ENCODE peak calls at places on chromosomes 3 and 15, in four cellular contexts. K is heart left ventricle, P is transverse colon, Q is upper lobe of left lung. C is an unnamed sample.

GRCh38 chr15:35618260-35619188 is 72.6 kb upstream of the DPH6 start:
- DNase-seq in K (no peak), P (no peak), Q (no peak), C (no peak)

GRCh38 chr3:131303848-131304247 is 77.7 kb upstream of the NUDT16 start:
- DNase-seq in K (no peak), P (no peak), Q (no peak), C (no peak)

GRCh38 chr15:40456299-40456712 is 14.5 kb upstream of the CHST14 start:
- DNase-seq in K (no peak), P (no peak), Q (no peak), C (peak; percentile 67)

GRCh38 chr3:39277893-39278615 is 1.8 kb downstream of the CX3CR1 start:
- DNase-seq in K (no peak), P (no peak), Q (no peak), C (no peak)

GRCh38 chr3:17505856-17506255 is 236.6 kb downstream of the TBC1D5 start:
- DNase-seq in K (no peak), P (no peak), Q (no peak), C (no peak)

GRCh38 chr3:81684739-81685395 is 76.6 kb downstream of the GBE1 start:
- DNase-seq in K (no peak), P (no peak), Q (no peak), C (no peak)

GRCh38 chr15:68542771-68543544 is 35.8 kb upstream of the CORO2B start:
- DNase-seq in K (no peak), P (no peak), Q (no peak), C (no peak)

GRCh38 chr3:134065252-134065651 is 35.5 kb upstream of the SLCO2A1 start:
- DNase-seq in K (no peak), P (no peak), Q (no peak), C (no peak)

DNA sequence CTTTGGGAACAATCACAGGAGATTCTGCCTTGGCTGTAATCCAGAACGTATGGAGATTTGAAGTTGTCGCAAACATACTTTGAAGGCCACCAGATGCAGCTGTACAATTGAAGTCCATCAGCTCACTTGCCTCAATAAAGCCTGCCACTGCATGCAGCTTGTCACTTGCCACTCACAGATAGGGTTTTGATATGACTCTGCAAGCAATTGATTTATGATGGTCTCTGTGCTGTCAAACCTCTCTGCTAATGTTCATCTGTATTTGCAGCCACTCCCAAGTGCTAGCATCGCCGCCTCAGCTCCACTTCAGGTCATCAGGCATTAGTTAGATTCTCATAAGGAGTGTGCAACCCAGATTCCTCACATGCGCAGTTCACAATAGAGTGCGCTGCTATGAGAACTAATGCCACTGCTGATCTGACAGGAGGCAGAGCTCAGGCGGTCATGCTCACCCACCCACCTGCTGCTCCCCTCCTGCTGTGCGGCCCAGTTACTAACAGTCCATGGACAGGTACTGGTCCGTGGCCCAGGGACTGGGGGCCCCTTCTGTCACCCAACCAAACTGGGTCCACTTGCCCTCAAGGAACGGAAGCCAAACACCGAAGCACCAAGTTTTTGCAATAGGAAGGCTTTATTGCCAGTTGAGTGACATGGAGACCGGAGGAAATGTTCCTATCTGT is 141.3 kb downstream of the TJP1 start:
- DNase-seq in K (no peak), P (no peak), Q (no peak), C (no peak)
- TF ChIP-seq POLR2A in K (no peak), P (no peak), Q (no peak), C (no peak)

GRCh38 chr15:66089049-66089448 is 164.5 kb downstream of the MEGF11 start:
- DNase-seq in K (peak; percentile 70), P (no peak), Q (no peak), C (no peak)
- TF ChIP-seq POLR2A in K (no peak), P (no peak), Q (no peak), C (no peak)

GRCh38 chr3:171404376-171404982 is 55.7 kb downstream of the TNIK start:
- DNase-seq in K (no peak), P (no peak), Q (no peak), C (peak; percentile 32)
- TF ChIP-seq POLR2A in K (no peak), P (no peak), Q (no peak), C (no peak)

GRCh38 chr15:72198410-72199270 is 1.1 kb upstream of the GRAMD2A start:
- DNase-seq in K (no peak), P (no peak), Q (no peak), C (no peak)

GRCh38 chr15:72196409-72197044 is 1.1 kb downstream of the GRAMD2A start:
- DNase-seq in K (no peak), P (no peak), Q (no peak), C (no peak)

GRCh38 chr15:72199721-72200212 is 2.2 kb upstream of the GRAMD2A start:
- DNase-seq in K (peak; percentile 75), P (peak; percentile 88), Q (no peak), C (peak; percentile 85)

GRCh38 chr15:72197045-72197459 is 535 bp downstream of the GRAMD2A start:
- DNase-seq in K (no peak), P (no peak), Q (peak; percentile 87), C (no peak)

GRCh38 chr15:72197460-72198409 is at the start of gene GRAMD2A:
- DNase-seq in K (no peak), P (peak; percentile 27), Q (peak; percentile 93), C (peak; percentile 64)
- TF ChIP-seq POLR2A in K (no peak), P (no peak), Q (no peak), C (no peak)

DNA sequence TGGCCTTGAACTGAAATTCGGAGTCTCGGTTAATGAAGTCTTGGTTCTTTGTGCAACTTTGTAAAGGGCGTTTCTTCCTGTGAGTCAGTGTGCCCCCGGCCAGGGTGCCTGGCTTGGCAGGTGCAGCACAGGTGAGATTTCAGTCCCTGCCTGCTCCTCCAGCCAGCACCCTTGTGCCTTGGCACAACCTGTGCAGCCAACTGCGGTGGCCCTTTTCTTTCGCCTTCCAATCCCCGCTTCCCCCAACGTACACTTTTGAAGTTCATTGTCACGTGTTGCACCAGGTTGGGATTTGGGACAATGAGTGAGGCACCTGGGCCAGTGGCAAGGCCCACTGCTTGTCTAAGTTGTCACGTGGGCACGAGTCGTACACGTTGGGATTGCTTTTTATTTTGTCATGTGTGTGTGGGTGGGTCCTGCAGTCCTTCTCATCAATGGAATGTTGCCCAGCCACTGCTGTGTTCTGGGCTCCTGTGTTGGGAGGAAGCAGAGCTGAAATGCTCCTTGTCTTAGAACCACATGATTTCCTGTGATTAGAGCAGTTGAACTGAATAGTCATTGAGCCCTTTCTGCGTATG is 242.9 kb upstream of the BHLHE40 start:
- DNase-seq in K (no peak), P (no peak), Q (peak; percentile 42), C (peak; percentile 95)
- TF ChIP-seq POLR2A in K (no peak), P (no peak), Q (no peak), C (peak; percentile 61)

C was measured in thyroid gland.